ENCODE peak calls at places on chromosomes 3 and 15, in nine cellular contexts. F is NCI-H345; N is COLO829; P is body of pancreas; E is T-helper 17 cell; C is G401; G is activated CD4-positive, alpha-beta T cell treated with anti-CD3 and anti-CD28 coated beads, Interleukin-2, amount 50 U/mL, for 1 hour; Z is COR-L47; V is effector CD4-positive, alpha-beta T cell. B is an unnamed sample.
A peak's percentile ranks its signal among the peaks of the same experiment; 100 is the strongest.

GRCh38 chr3:102235679-102236078 is 199.1 kb upstream of the ZPLD1 start:
- DNase-seq in E (no peak), Z (peak; percentile 36), V (no peak), G (no peak), F (no peak), N (no peak), C (no peak), P (peak; percentile 53), B (no peak)

GRCh38 chr3:55750525-55750924 is 263.4 kb upstream of the WNT5A start:
- DNase-seq in P (no peak), E (no peak), V (no peak), C (no peak), Z (no peak), N (no peak), G (no peak), F (no peak), B (no peak)

GRCh38 chr15:32861741-32862140 is 143.9 kb downstream of the GREM1 start:
- DNase-seq in C (peak; percentile 10), V (no peak), P (peak; percentile 18), N (no peak), F (no peak), E (no peak), Z (no peak), G (no peak), B (no peak)

GRCh38 chr3:102165367-102165766 is 269.4 kb upstream of the ZPLD1 start:
- DNase-seq in V (no peak), N (no peak), P (no peak), C (no peak), Z (no peak), E (no peak), F (no peak), G (no peak), B (no peak)

GRCh38 chr3:53843195-53844177 is 2.7 kb downstream of the CHDH start:
- DNase-seq in N (no peak), P (peak; percentile 40), V (no peak), Z (no peak), C (peak; percentile 86), E (no peak), G (no peak), F (no peak), B (no peak)

GRCh38 chr3:129829640-129830039 is 63.9 kb downstream of the TMCC1 start:
- DNase-seq in N (peak; percentile 80), V (no peak), F (peak; percentile 36), Z (peak; percentile 77), G (no peak), P (peak; percentile 37), C (peak; percentile 84), E (no peak), B (peak; percentile 72)

GRCh38 chr3:132034097-132034485 is 723 bp downstream of the CPNE4 start:
- DNase-seq in F (no peak), V (no peak), G (no peak), P (no peak), N (no peak), E (no peak), Z (no peak), C (no peak), B (peak; percentile 40)

GRCh38 chr3:85912981-85913380 is 954.2 kb downstream of the CADM2 start:
- DNase-seq in C (no peak), Z (no peak), E (no peak), V (no peak), G (no peak), P (no peak), F (no peak), N (no peak), B (no peak)

GRCh38 chr3:123568875-123569274 is 16.0 kb downstream of the HACD2 start:
- DNase-seq in C (no peak), N (no peak), Z (no peak), E (no peak), G (no peak), P (no peak), V (no peak), F (no peak), B (no peak)

GRCh38 chr15:85865070-85865684 is 70.5 kb upstream of the KLHL25 start:
- DNase-seq in F (peak; percentile 47), E (no peak), G (peak; percentile 6), P (no peak), Z (peak; percentile 12), V (no peak), N (peak; percentile 89), C (peak; percentile 76), B (no peak)

GRCh38 chr15:80518522-80518921 is 114.3 kb downstream of the ARNT2 start:
- DNase-seq in P (no peak), C (no peak), E (no peak), Z (no peak), G (no peak), N (no peak), V (no peak), F (no peak), B (no peak)

GRCh38 chr3:160709477-160710182 is 32.7 kb downstream of the ARL14 start:
- DNase-seq in Z (no peak), F (peak; percentile 12), G (no peak), C (no peak), V (no peak), P (no peak), E (no peak), N (no peak), B (no peak)

GRCh38 chr3:155304394-155304793 is 10.9 kb upstream of the STRIT1 start:
- DNase-seq in E (no peak), C (no peak), P (no peak), N (peak; percentile 16), G (no peak), F (no peak), Z (no peak), V (no peak), B (no peak)

GRCh38 chr3:174153875-174154274 is 705.3 kb upstream of the NAALADL2 start:
- DNase-seq in E (no peak), G (no peak), P (no peak), Z (no peak), N (no peak), F (no peak), V (no peak), C (no peak), B (no peak)

GRCh38 chr3:60703008-60703407 is 548.2 kb downstream of the FHIT start:
- DNase-seq in Z (no peak), G (no peak), P (no peak), V (no peak), N (no peak), C (no peak), E (no peak), F (no peak), B (no peak)

GRCh38 chr3:48960841-48961413 is 29.1 kb upstream of the P4HTM start:
- DNase-seq in P (no peak), V (no peak), G (no peak), N (no peak), C (no peak), F (no peak), Z (no peak), E (no peak), B (no peak)

GRCh38 chr3:62888180-62888579 is 13.0 kb upstream of the CADPS start:
- DNase-seq in F (no peak), Z (no peak), V (no peak), E (no peak), N (no peak), C (peak; percentile 77), P (no peak), G (no peak), B (no peak)

GRCh38 chr3:179943097-179943880 is 93.4 kb downstream of the PEX5L start:
- DNase-seq in V (no peak), F (no peak), G (no peak), Z (no peak), N (peak; percentile 65), E (no peak), C (no peak), P (no peak), B (no peak)

GRCh38 chr3:43686700-43687498 is 3.8 kb upstream of the ABHD5 start:
- DNase-seq in P (no peak), N (no peak), G (no peak), C (no peak), E (no peak), F (no peak), V (no peak), Z (no peak), B (no peak)

GRCh38 chr15:35752134-35752466 is 206.1 kb upstream of the DPH6 start:
- DNase-seq in G (no peak), Z (no peak), C (no peak), N (no peak), P (no peak), E (no peak), F (no peak), V (no peak), B (no peak)

GRCh38 chr3:82938821-82939328 is 1177.4 kb upstream of the GBE1 start:
- DNase-seq in E (no peak), V (no peak), P (no peak), Z (no peak), G (no peak), F (no peak), N (no peak), C (no peak), B (no peak)

GRCh38 chr15:74442604-74443003 is 8.8 kb upstream of the SEMA7A start:
- DNase-seq in P (no peak), E (no peak), G (no peak), V (no peak), N (no peak), Z (no peak), C (no peak), F (no peak), B (no peak)

GRCh38 chr3:66789584-66790237 is 208.4 kb upstream of the KBTBD8 start:
- DNase-seq in V (no peak), G (no peak), C (no peak), F (no peak), Z (no peak), E (no peak), P (no peak), N (no peak), B (no peak)

B was measured in NCI-H1105.